ENCODE peak calls at places on chromosomes 2 and 18, in eight cellular contexts. A is stimulated activated CD4-positive, alpha-beta T cell treated with anti-CD3 and anti-CD28 coated beads, Interleukin-2, amount 100 ng/mL, for 48 hours; H is omental fat pad; Y is fibroblast of mammary gland; V is AG09309; X is MCF 10A; G is KBM-7; L is neuronal stem cell. M is an unnamed sample.

GRCh38 chr2:3046170-3046865 is 331.3 kb downstream of the EIPR1 start:
- DNase-seq in A (no peak), H (no peak), Y (no peak), V (no peak), X (no peak), G (no peak), L (no peak), M (no peak)

GRCh38 chr18:3211236-3211992 is 8.4 kb downstream of the MYOM1 start:
- DNase-seq in A (no peak), H (no peak), Y (peak), V (no peak), X (no peak), G (no peak), L (no peak), M (no peak)

GRCh38 chr18:73653836-73654235 is 493.8 kb downstream of the FBXO15 start:
- DNase-seq in A (no peak), H (no peak), Y (no peak), V (no peak), X (no peak), G (no peak), L (no peak), M (no peak)

GRCh38 chr2:19676770-19677169 is 225.0 kb downstream of the TTC32 start:
- DNase-seq in A (no peak), H (no peak), Y (no peak), V (no peak), X (no peak), G (peak), L (no peak), M (no peak)

GRCh38 chr2:60819155-60819862 is 62.1 kb upstream of the REL start:
- DNase-seq in A (peak), H (no peak), Y (no peak), V (no peak), X (no peak), G (no peak), L (no peak), M (no peak)

GRCh38 chr18:55351980-55352714 is 235.8 kb downstream of the TCF4 start:
- DNase-seq in A (no peak), H (no peak), Y (no peak), V (no peak), X (no peak), G (no peak), L (peak), M (no peak)

GRCh38 chr2:30193104-30193681 is 38.1 kb upstream of the LBH start:
- DNase-seq in A (no peak), H (no peak), Y (peak), V (no peak), X (peak), G (no peak), L (no peak), M (no peak)

GRCh38 chr2:69177063-69177771 is 164.2 kb downstream of the ANTXR1 start:
- DNase-seq in A (no peak), H (peak), Y (peak), V (peak), X (peak), G (peak), L (no peak), M (no peak)

GRCh38 chr2:139031722-139032121 is 251.5 kb upstream of the NXPH2 start:
- DNase-seq in A (no peak), H (no peak), Y (peak), V (no peak), X (peak), G (no peak), L (no peak), M (peak)

GRCh38 chr18:66167829-66168463 is 417.1 kb downstream of the CDH7 start:
- DNase-seq in A (no peak), H (no peak), Y (no peak), V (no peak), X (no peak), G (no peak), L (no peak), M (no peak)

GRCh38 chr18:47911877-47912276 is 18.6 kb downstream of the SMAD2 start:
- DNase-seq in A (no peak), H (no peak), Y (no peak), V (no peak), X (no peak), G (no peak), L (no peak), M (no peak)

GRCh38 chr2:218659988-218660358 is 490 bp downstream of the BCS1L start:
- DNase-seq in A (no peak), H (no peak), Y (no peak), V (no peak), X (no peak), G (no peak), L (no peak), M (peak)

GRCh38 chr2:237473474-237474453 is 13.3 kb upstream of the MLPH start:
- DNase-seq in A (no peak), H (no peak), Y (peak), V (no peak), X (peak), G (peak), L (no peak), M (no peak)